ENCODE peak calls at places on chromosomes 5 and 9, in five cellular contexts. L, P, Z, M and A are unnamed samples.

GRCh38 chr9:76269789-76270188 is 124.4 kb downstream of the RFK start:
- DNase-seq in L (no peak), P (peak; percentile 68), Z (no peak), M (no peak), A (no peak)

GRCh38 chr5:151214614-151215545 is 9.0 kb downstream of the CCDC69 start:
- DNase-seq in L (peak; percentile 81), P (peak; percentile 94), Z (no peak), M (no peak), A (peak; percentile 39)

GRCh38 chr5:43007246-43007910 is 32.7 kb downstream of the ANXA2R start:
- DNase-seq in L (peak; percentile 91), P (peak; percentile 93), Z (peak; percentile 95), M (peak; percentile 79), A (peak; percentile 87)

GRCh38 chr9:89905628-89906338 is 301.0 kb downstream of the GADD45G start:
- DNase-seq in L (no peak), P (no peak), Z (no peak), M (no peak), A (no peak)

GRCh38 chr5:170408866-170409265 is 19.7 kb upstream of the KCNMB1 start:
- DNase-seq in L (no peak), P (no peak), Z (no peak), M (no peak), A (no peak)

GRCh38 chr9:131656356-131657030 is 83.4 kb downstream of the RAPGEF1 start:
- DNase-seq in L (peak; percentile 80), P (peak; percentile 48), Z (no peak), M (peak; percentile 59), A (peak; percentile 76)

GRCh38 chr5:172523146-172523745 is 68.9 kb upstream of the SH3PXD2B start:
- DNase-seq in L (no peak), P (no peak), Z (no peak), M (no peak), A (no peak)

GRCh38 chr5:40678021-40678939 is 1.4 kb upstream of the PTGER4 start:
- DNase-seq in L (peak; percentile 28), P (peak; percentile 35), Z (no peak), M (no peak), A (no peak)

GRCh38 chr5:39517800-39518199 is 93.0 kb upstream of the DAB2 start:
- DNase-seq in L (no peak), P (peak; percentile 41), Z (no peak), M (no peak), A (no peak)

GRCh38 chr9:81833563-81834345 is 94.5 kb upstream of the SPATA31D4 start:
- DNase-seq in L (no peak), P (no peak), Z (no peak), M (no peak), A (no peak)

GRCh38 chr5:149153751-149154610 is 12.7 kb downstream of the ABLIM3 start:
- DNase-seq in L (no peak), P (peak; percentile 57), Z (peak; percentile 88), M (peak; percentile 55), A (no peak)

GRCh38 chr5:179125789-179126505 is 65.8 kb downstream of the ZNF354C start:
- DNase-seq in L (no peak), P (no peak), Z (no peak), M (no peak), A (no peak)

GRCh38 chr5:83551826-83552225 is 80.3 kb downstream of the VCAN start:
- DNase-seq in L (no peak), P (no peak), Z (no peak), M (no peak), A (no peak)

GRCh38 chr5:179804599-179804947 is 2.1 kb downstream of the MGAT4B start:
- DNase-seq in L (no peak), P (no peak), Z (no peak), M (no peak), A (no peak)

GRCh38 chr9:86075132-86075807 is 24.1 kb downstream of the GOLM1 start:
- DNase-seq in L (no peak), P (no peak), Z (no peak), M (no peak), A (no peak)

GRCh38 chr5:68543212-68543611 is 327.7 kb downstream of the PIK3R1 start:
- DNase-seq in L (no peak), P (no peak), Z (no peak), M (no peak), A (no peak)

GRCh38 chr9:121738391-121738790 is 87.0 kb downstream of the DAB2IP start:
- DNase-seq in L (no peak), P (no peak), Z (no peak), M (no peak), A (no peak)

GRCh38 chr9:91716239-91716638 is 233.8 kb downstream of the ROR2 start:
- DNase-seq in L (no peak), P (no peak), Z (no peak), M (no peak), A (no peak)

GRCh38 chr9:80175286-80175906 is 603.6 kb downstream of the TLE4 start:
- DNase-seq in L (peak; percentile 38), P (peak; percentile 70), Z (no peak), M (no peak), A (peak; percentile 16)

GRCh38 chr9:134024393-134024792 is 888 bp upstream of the BRD3OS start:
- DNase-seq in L (no peak), P (no peak), Z (no peak), M (no peak), A (peak; percentile 4)

GRCh38 chr9:13992136-13992798 is 321.7 kb downstream of the NFIB start:
- DNase-seq in L (no peak), P (no peak), Z (no peak), M (no peak), A (no peak)

GRCh38 chr9:36597412-36598178 is 24.9 kb downstream of the MELK start:
- DNase-seq in L (peak; percentile 34), P (peak; percentile 59), Z (no peak), M (no peak), A (no peak)

GRCh38 chr5:143308726-143309125 is 94.8 kb downstream of the NR3C1 start:
- DNase-seq in L (no peak), P (no peak), Z (no peak), M (no peak), A (no peak)

GRCh38 chr5:74693176-74693575 is 8.1 kb downstream of the HEXB start:
- DNase-seq in L (no peak), P (peak; percentile 79), Z (no peak), M (no peak), A (no peak)

GRCh38 chr5:76086060-76086459 is 2.9 kb downstream of the SV2C start:
- DNase-seq in L (no peak), P (no peak), Z (no peak), M (no peak), A (no peak)

GRCh38 chr5:143147382-143147781 is 256.1 kb downstream of the NR3C1 start:
- DNase-seq in L (no peak), P (no peak), Z (no peak), M (no peak), A (no peak)

GRCh38 chr5:163861670-163862069 is 356.3 kb downstream of the MAT2B start:
- DNase-seq in L (no peak), P (no peak), Z (no peak), M (no peak), A (no peak)

GRCh38 chr9:18526686-18527085 is 52.7 kb downstream of the ADAMTSL1 start:
- DNase-seq in L (no peak), P (no peak), Z (no peak), M (no peak), A (no peak)

GRCh38 chr5:74501674-74502478 is 138.7 kb downstream of the ENC1 start:
- DNase-seq in L (no peak), P (no peak), Z (no peak), M (no peak), A (no peak)

GRCh38 chr9:124725068-124725452 is 46.1 kb downstream of the NR6A1 start:
- DNase-seq in L (no peak), P (peak; percentile 31), Z (no peak), M (no peak), A (no peak)

GRCh38 chr5:102971693-102972293 is 148.1 kb downstream of the GIN1 start:
- DNase-seq in L (peak; percentile 22), P (peak; percentile 30), Z (no peak), M (no peak), A (no peak)

GRCh38 chr5:7410936-7411511 is 15.1 kb downstream of the ADCY2 start:
- DNase-seq in L (no peak), P (no peak), Z (no peak), M (no peak), A (no peak)

GRCh38 chr5:153714732-153715287 is 224.3 kb downstream of the GRIA1 start:
- DNase-seq in L (no peak), P (no peak), Z (no peak), M (no peak), A (no peak)
- H3K4me1 ChIP-seq in L (no peaks in the 10 kb centered on the region), P (no peaks in the 10 kb centered on the region), Z (no peaks in the 10 kb centered on the region), M (no peaks in the 10 kb centered on the region), A (no peaks in the 10 kb centered on the region)

GRCh38 chr9:98794802-98795201 is 1.6 kb downstream of the ANKS6 start:
- DNase-seq in L (no peak), P (no peak), Z (no peak), M (no peak), A (no peak)
- H3K4me3 ChIP-seq in L (peak overlapping the region; percentile 60), P (no peak overlapping the region), Z (no peak overlapping the region), M (no peak overlapping the region), A (no peak overlapping the region)

GRCh38 chr5:109247943-109248342 is 161.8 kb downstream of the PJA2 start:
- DNase-seq in L (no peak), P (no peak), Z (no peak), M (no peak), A (no peak)
- H3K27ac ChIP-seq in L (no peak overlapping the region), P (no peak overlapping the region), Z (no peak overlapping the region), M (no peak overlapping the region), A (no peak overlapping the region)

GRCh38 chr5:485943-486491 is 38.2 kb downstream of the SLC9A3 start:
- DNase-seq in L (peak; percentile 42), P (no peak), Z (no peak), M (no peak), A (no peak)
- H3K4me1 ChIP-seq in L (peaks cover 17% of the 10 kb centered on the region), P (no peaks in the 10 kb centered on the region), Z (no peaks in the 10 kb centered on the region), M (peaks cover 9% of the 10 kb centered on the region), A (no peaks in the 10 kb centered on the region)

DNA sequence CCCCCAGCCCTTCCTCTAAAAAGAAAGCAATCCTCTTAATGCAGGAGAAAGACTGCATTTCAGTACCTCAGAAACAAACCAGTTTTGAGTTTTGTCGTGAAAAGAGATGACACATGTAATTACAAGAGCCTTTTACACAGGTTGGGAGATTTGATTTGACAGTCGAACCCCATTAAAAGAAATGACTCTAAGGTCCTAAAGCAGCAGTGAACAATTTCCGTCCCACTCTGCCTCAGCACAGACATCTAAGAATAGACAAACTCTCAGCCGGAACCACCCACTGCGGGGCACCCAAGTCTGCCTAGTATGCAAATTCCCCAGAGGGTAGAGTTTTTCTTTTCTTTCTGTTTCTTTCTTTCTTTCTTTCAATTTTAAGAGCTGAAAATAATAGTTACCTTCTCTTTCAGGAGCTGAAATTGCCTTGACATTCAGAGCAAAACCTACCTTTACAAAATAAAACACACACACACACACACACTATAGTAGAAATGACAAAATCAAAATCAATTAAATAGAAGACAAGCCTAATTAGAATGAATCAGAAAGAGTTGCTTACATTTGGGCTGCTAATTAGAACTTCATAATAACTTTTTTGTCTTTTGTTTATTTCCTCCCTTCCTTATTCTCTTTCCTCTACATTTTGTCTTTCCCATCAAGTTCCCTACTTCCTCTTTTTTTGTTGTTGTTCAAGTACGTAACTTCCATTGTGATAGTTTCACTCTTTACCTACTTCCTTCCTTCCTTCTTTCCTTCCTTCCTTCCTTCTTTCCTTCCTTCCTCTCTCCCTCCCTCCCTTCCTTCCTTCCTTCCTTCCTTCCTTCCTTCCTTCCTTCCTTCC is 65.1 kb downstream of the BASP1 start:
- DNase-seq in L (peak; percentile 1), P (no peak), Z (no peak), M (no peak), A (no peak)
- H3K4me3 ChIP-seq in L (no peak overlapping the region), P (no peak overlapping the region), Z (no peak overlapping the region), M (no peak overlapping the region), A (no peak overlapping the region)